ENCODE peak calls at places on chromosome 13, in five cellular contexts. D is lower leg skin, V is endothelial cell, G is fibroblast of gingiva, P is left ventricle myocardium superior. K is an unnamed sample.

GRCh38 chr13:47508518-47509228 is 492.4 kb downstream of the SUCLA2 start:
- DNase-seq in D (no peak), V (no peak), G (no peak), P (no peak), K (no peak)

GRCh38 chr13:95237310-95237870 is 63.9 kb downstream of the ABCC4 start:
- DNase-seq in D (no peak), V (no peak), G (no peak), P (no peak), K (peak; percentile 51)

GRCh38 chr13:61728468-61728867 is 312.8 kb upstream of the PCDH20 start:
- DNase-seq in D (no peak), V (no peak), G (no peak), P (no peak), K (no peak)

GRCh38 chr13:32734511-32734910 is 148.3 kb downstream of the PDS5B start:
- DNase-seq in D (no peak), V (no peak), G (no peak), P (no peak), K (no peak)

GRCh38 chr13:20684535-20684934 is 19.0 kb upstream of the IL17D start:
- DNase-seq in D (no peak), V (no peak), G (peak; percentile 41), P (no peak), K (no peak)

GRCh38 chr13:76421011-76421410 is 465.2 kb downstream of the KCTD12 start:
- DNase-seq in D (no peak), V (no peak), G (no peak), P (no peak), K (no peak)

GRCh38 chr13:55652657-55653056 is 1488.1 kb upstream of the PRR20A start:
- DNase-seq in D (no peak), V (no peak), G (no peak), P (no peak), K (no peak)

GRCh38 chr13:66003558-66003957 is 1226.6 kb downstream of the PCDH9 start:
- DNase-seq in D (no peak), V (no peak), G (no peak), P (no peak), K (no peak)

GRCh38 chr13:51955841-51956603 is 55.2 kb downstream of the ATP7B start:
- DNase-seq in D (no peak), V (no peak), G (no peak), P (no peak), K (no peak)

GRCh38 chr13:40494932-40495619 is 171.4 kb downstream of the FOXO1 start:
- DNase-seq in D (no peak), V (no peak), G (no peak), P (no peak), K (no peak)

GRCh38 chr13:28564030-28564429 is 69.1 kb upstream of the FLT1 start:
- DNase-seq in D (no peak), V (no peak), G (no peak), P (no peak), K (peak; percentile 88)

K was measured in lung.